ENCODE peak calls at places on chromosomes 7 and 10, in ten cellular contexts. N is A673, M is stomach, E is astrocyte, O is adrenal gland, B is endodermal cell, T is tibial artery, G is GM12878, K is psoas muscle, C is lower lobe of right lung. Z is an unnamed sample.

GRCh38 chr7:95974108-95974507 is 201.8 kb downstream of the DYNC1I1 start:
- DNase-seq in T (no peak), O (no peak), C (no peak), N (no peak), G (no peak), E (no peak), K (no peak), M (no peak), B (no peak), Z (no peak)

GRCh38 chr7:129845972-129846327 is 106.8 kb downstream of the UBE2H start:
- DNase-seq in C (no peak), E (peak; percentile 92), G (no peak), K (no peak), M (no peak), N (no peak), B (no peak), O (no peak), T (no peak), Z (no peak)

GRCh38 chr10:125149278-125150047 is 10.9 kb downstream of the CTBP2 start:
- DNase-seq in K (peak; percentile 90), C (peak; percentile 63), O (peak; percentile 92), N (peak; percentile 67), T (peak; percentile 90), E (peak; percentile 68), B (peak; percentile 67), M (peak; percentile 75), G (no peak), Z (peak; percentile 66)

GRCh38 chr10:110810625-110811024 is 61.1 kb upstream of the PDCD4 start:
- DNase-seq in K (no peak), M (no peak), B (no peak), E (no peak), G (no peak), T (no peak), N (no peak), C (no peak), O (no peak), Z (no peak)

GRCh38 chr7:88169717-88170320 is 50.0 kb downstream of the SRI start:
- DNase-seq in K (no peak), C (no peak), O (no peak), E (peak; percentile 0), N (peak; percentile 19), B (no peak), M (no peak), G (no peak), T (no peak), Z (no peak)

GRCh38 chr10:96511044-96511945 is 2.4 kb downstream of the TLL2 start:
- DNase-seq in B (peak; percentile 94), G (no peak), O (peak; percentile 64), C (no peak), T (no peak), N (peak; percentile 33), E (no peak), K (no peak), M (peak; percentile 39), Z (no peak)

GRCh38 chr10:75817224-75817623 is 385.8 kb downstream of the LRMDA start:
- DNase-seq in T (no peak), C (no peak), E (no peak), N (no peak), M (no peak), O (no peak), G (no peak), B (no peak), K (no peak), Z (no peak)

GRCh38 chr7:115008465-115009114 is 86.7 kb downstream of the MDFIC start:
- DNase-seq in E (peak; percentile 72), C (no peak), B (no peak), K (peak; percentile 86), G (no peak), T (peak; percentile 89), M (no peak), N (peak; percentile 73), O (peak; percentile 73), Z (peak; percentile 71)

GRCh38 chr7:15686957-15687644 is 618 bp upstream of the MEOX2 start:
- DNase-seq in M (no peak), B (peak; percentile 62), G (no peak), T (no peak), C (no peak), O (no peak), E (no peak), K (no peak), N (no peak), Z (peak; percentile 12)

GRCh38 chr10:3720228-3721019 is 64.6 kb downstream of the KLF6 start:
- DNase-seq in N (peak; percentile 16), E (peak; percentile 88), T (peak; percentile 81), C (peak; percentile 81), G (no peak), M (no peak), O (peak; percentile 69), B (no peak), K (peak; percentile 81), Z (no peak)

GRCh38 chr10:104254493-104255243 is at the start of gene GSTO1:
- DNase-seq in B (peak; percentile 87), O (peak; percentile 91), G (peak; percentile 30), M (peak; percentile 78), T (peak; percentile 93), K (peak; percentile 89), N (peak; percentile 72), C (peak; percentile 92), E (peak; percentile 62), Z (peak; percentile 84)

GRCh38 chr10:44263771-44264170 is 121.1 kb downstream of the CXCL12 start:
- DNase-seq in N (no peak), M (no peak), K (no peak), B (no peak), T (no peak), O (no peak), E (no peak), C (no peak), G (no peak), Z (peak; percentile 36)

GRCh38 chr7:124712017-124712416 is 53.6 kb downstream of the GPR37 start:
- DNase-seq in T (no peak), K (no peak), N (peak; percentile 44), E (no peak), O (no peak), G (no peak), M (no peak), C (no peak), B (no peak), Z (no peak)

GRCh38 chr7:34453150-34453549 is 204.9 kb upstream of the NPSR1 start:
- DNase-seq in G (no peak), C (no peak), O (no peak), N (no peak), B (no peak), K (no peak), T (no peak), E (peak; percentile 39), M (no peak), Z (no peak)

GRCh38 chr10:48454302-48455054 is 148.0 kb downstream of the MAPK8 start:
- DNase-seq in E (no peak), B (peak; percentile 72), M (peak; percentile 56), T (peak; percentile 57), K (no peak), O (peak; percentile 30), N (no peak), C (no peak), G (no peak), Z (peak; percentile 2)

GRCh38 chr7:134367956-134368749 is 51.4 kb upstream of the SLC35B4 start:
- DNase-seq in K (no peak), C (no peak), B (no peak), M (no peak), E (no peak), N (no peak), G (no peak), O (no peak), T (no peak), Z (no peak)
- H3K4me1 ChIP-seq in K (no peaks in the 10 kb centered on the region), C (peaks cover 7% of the 10 kb centered on the region), B (peaks cover under 1% of the 10 kb centered on the region), M (peaks cover 46% of the 10 kb centered on the region), E (peaks cover 4% of the 10 kb centered on the region), N (peaks cover 10% of the 10 kb centered on the region), G (no peaks in the 10 kb centered on the region), O (no peaks in the 10 kb centered on the region), T (no peaks in the 10 kb centered on the region), Z (no peaks in the 10 kb centered on the region)

GRCh38 chr7:69932034-69932628 is 333.9 kb downstream of the AUTS2 start:
- DNase-seq in K (no peak), T (no peak), M (no peak), N (peak; percentile 71), O (peak; percentile 70), G (no peak), E (peak; percentile 26), B (peak; percentile 66), C (no peak), Z (no peak)
- TF ChIP-seq CTCF in K (peak; percentile 53), T (peak; percentile 58), M (peak; percentile 26), N (peak; percentile 77), O (peak; percentile 78), G (peak; percentile 65), E (peak; percentile 88), B (peak; percentile 85), C (peak; percentile 56), Z (peak; percentile 73)

DNA sequence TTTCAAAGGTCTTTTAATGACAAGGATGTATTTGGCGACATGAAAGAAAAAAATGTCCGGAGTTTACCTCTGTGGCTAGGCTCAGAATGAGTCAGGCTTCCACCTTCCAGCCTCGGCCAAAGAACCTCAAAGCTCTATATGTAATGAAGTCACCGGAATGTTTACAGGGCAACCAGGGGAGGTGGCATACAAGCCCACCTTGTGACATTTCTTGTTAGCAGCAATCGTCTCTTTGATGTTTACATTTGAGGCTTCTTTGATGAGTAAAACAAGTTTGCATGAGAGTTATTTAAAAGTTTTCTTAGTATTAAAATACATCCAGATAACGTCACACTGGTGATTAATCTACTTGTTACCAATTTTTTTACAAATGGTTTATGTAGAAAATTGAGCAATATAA is 133.1 kb upstream of the ADAM12 start:
- DNase-seq in O (no peak), T (no peak), C (no peak), K (no peak), B (no peak), M (no peak), N (no peak), E (peak; percentile 63), G (no peak), Z (no peak)
- H3K4me3 ChIP-seq in O (no peak overlapping the region), T (no peak overlapping the region), C (no peak overlapping the region), K (no peak overlapping the region), B (no peak overlapping the region), M (no peak overlapping the region), N (no peak overlapping the region), E (no peak overlapping the region), G (no peak overlapping the region), Z (no peak overlapping the region)

DNA sequence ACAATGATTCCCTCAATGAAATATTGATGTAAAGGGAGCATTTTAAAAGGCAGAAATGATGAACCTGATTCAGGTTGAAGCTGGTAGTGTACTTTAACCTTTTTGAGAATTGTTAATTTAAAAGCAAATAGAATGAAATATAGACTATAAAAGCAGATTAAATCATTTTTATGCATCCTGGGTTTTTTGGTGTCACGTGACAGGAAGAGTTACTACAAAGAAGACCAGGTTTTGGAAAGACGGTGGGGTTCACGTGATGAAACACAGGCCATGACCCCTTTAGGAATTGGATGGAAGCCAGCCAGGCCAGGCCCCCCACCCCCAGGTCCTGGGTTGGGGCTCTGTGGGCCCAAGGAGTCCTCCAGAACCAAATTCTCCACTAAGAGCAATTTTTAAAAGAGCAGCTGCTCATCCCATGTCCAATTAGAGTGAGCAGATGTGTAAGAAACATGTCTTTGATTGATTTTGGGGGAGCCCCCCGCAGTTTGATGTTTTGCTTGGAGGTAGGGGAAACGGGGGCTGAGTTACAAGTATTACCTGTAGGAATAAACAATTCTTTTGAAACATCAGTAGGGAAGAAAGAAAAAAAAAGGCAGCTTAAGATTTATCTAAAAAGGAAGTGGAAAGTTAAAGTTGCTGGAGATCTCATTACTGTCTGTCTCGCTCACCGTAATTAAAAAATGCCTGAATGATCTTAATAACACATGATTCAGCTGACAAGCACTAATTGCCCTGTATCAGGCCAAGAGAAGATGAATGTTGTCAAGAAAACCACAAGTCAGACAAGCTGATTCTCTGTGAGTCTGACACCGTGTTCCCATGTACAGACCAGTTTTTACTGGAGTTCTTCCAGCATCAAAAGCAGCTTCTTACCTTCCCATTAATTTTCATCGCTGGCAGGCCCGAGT is 63.4 kb downstream of the CUX1 start:
- DNase-seq in O (no peak), B (no peak), E (peak; percentile 94), C (no peak), N (no peak), K (no peak), T (no peak), G (no peak), M (peak; percentile 37), Z (no peak)
- H3K4me1 ChIP-seq in O (peaks cover 8% of the 10 kb centered on the region), B (peaks cover 18% of the 10 kb centered on the region), E (peaks cover 32% of the 10 kb centered on the region), C (peaks cover 53% of the 10 kb centered on the region), N (peaks cover 41% of the 10 kb centered on the region), K (peaks cover 72% of the 10 kb centered on the region), T (peaks cover 29% of the 10 kb centered on the region), G (peaks cover 20% of the 10 kb centered on the region), M (peaks cover 81% of the 10 kb centered on the region), Z (peaks cover 54% of the 10 kb centered on the region)

Z was measured in heart right ventricle.